ENCODE peak calls at places on chromosomes 12 and 14, in eight cellular contexts. A is neuronal stem cell, Z is IMR-90, S is MM.1S, X is SK-N-SH, U is PC-3, W is GM23248, P is colonic mucosa. M is an unnamed sample.

GRCh38 chr12:22979854-22980253 is 354.9 kb downstream of the ETNK1 start:
- DNase-seq in A (no peak), Z (no peak), S (no peak), X (no peak), U (no peak), W (peak; percentile 13), P (no peak), M (peak; percentile 13)

GRCh38 chr14:31968107-31968810 is 108.8 kb upstream of the ARHGAP5 start:
- DNase-seq in A (no peak), Z (peak; percentile 45), S (no peak), X (no peak), U (no peak), W (peak; percentile 72), P (no peak), M (no peak)

GRCh38 chr12:98503593-98504367 is 11.6 kb upstream of the TMPO start:
- DNase-seq in A (peak; percentile 92), Z (peak; percentile 89), S (peak; percentile 94), X (peak; percentile 81), U (peak; percentile 89), W (peak; percentile 96), P (peak; percentile 97), M (peak; percentile 96)

GRCh38 chr12:131988054-131988796 is 38.5 kb downstream of the EP400 start:
- DNase-seq in A (no peak), Z (no peak), S (no peak), X (no peak), U (no peak), W (no peak), P (no peak), M (peak; percentile 19)

GRCh38 chr14:76917759-76918175 is 91.6 kb downstream of the LRRC74A start:
- DNase-seq in A (no peak), Z (no peak), S (no peak), X (no peak), U (no peak), W (peak; percentile 56), P (no peak), M (no peak)

GRCh38 chr12:4701863-4702262 is 18.3 kb upstream of the GALNT8 start:
- DNase-seq in A (no peak), Z (no peak), S (no peak), X (no peak), U (no peak), W (peak; percentile 1), P (no peak), M (no peak)

GRCh38 chr14:74514471-74514932 is 20.9 kb downstream of the ISCA2 start:
- DNase-seq in A (no peak), Z (peak; percentile 52), S (peak; percentile 39), X (no peak), U (no peak), W (peak; percentile 80), P (no peak), M (no peak)

GRCh38 chr12:104603545-104603973 is 146.8 kb downstream of the CHST11 start:
- DNase-seq in A (no peak), Z (peak; percentile 61), S (no peak), X (no peak), U (peak; percentile 95), W (peak; percentile 59), P (no peak), M (no peak)

GRCh38 chr12:80701388-80701787 is 6.0 kb upstream of the MYF6 start:
- DNase-seq in A (no peak), Z (peak; percentile 1), S (no peak), X (no peak), U (no peak), W (peak; percentile 5), P (no peak), M (no peak)

GRCh38 chr12:100348657-100349454 is 8.0 kb upstream of the SLC17A8 start:
- DNase-seq in A (peak; percentile 15), Z (peak; percentile 38), S (peak; percentile 15), X (peak; percentile 55), U (peak; percentile 66), W (peak; percentile 54), P (no peak), M (peak; percentile 57)

GRCh38 chr12:13945641-13946040 is 35.8 kb downstream of the GRIN2B start:
- DNase-seq in A (no peak), Z (no peak), S (no peak), X (no peak), U (no peak), W (peak; percentile 5), P (no peak), M (no peak)

GRCh38 chr12:130818381-130819247 is 20.4 kb downstream of the STX2 start:
- DNase-seq in A (peak; percentile 65), Z (no peak), S (peak; percentile 69), X (peak; percentile 90), U (peak; percentile 87), W (peak; percentile 62), P (peak; percentile 75), M (peak; percentile 85)

GRCh38 chr14:64698899-64699298 is 5.3 kb upstream of the PLEKHG3 start:
- DNase-seq in A (no peak), Z (no peak), S (peak; percentile 22), X (no peak), U (peak; percentile 72), W (no peak), P (peak; percentile 83), M (no peak)

GRCh38 chr12:54159140-54159539 is 29.6 kb downstream of the SMUG1 start:
- DNase-seq in A (no peak), Z (no peak), S (peak; percentile 68), X (peak; percentile 64), U (no peak), W (peak; percentile 22), P (peak; percentile 27), M (peak; percentile 80)

GRCh38 chr14:105026789-105027563 is 6.1 kb upstream of the CDCA4 start:
- DNase-seq in A (no peak), Z (peak; percentile 60), S (no peak), X (no peak), U (peak; percentile 86), W (peak; percentile 46), P (no peak), M (no peak)

GRCh38 chr12:27424631-27425230 is 21.8 kb upstream of the SMCO2 start:
- DNase-seq in A (no peak), Z (peak; percentile 58), S (peak; percentile 20), X (peak; percentile 19), U (peak; percentile 66), W (peak; percentile 81), P (no peak), M (peak; percentile 41)

GRCh38 chr14:37595809-37596595 is 573 bp downstream of the TTC6 start:
- DNase-seq in A (peak; percentile 46), Z (peak; percentile 34), S (peak; percentile 79), X (no peak), U (peak; percentile 98), W (peak; percentile 53), P (peak; percentile 94), M (peak; percentile 71)

DNA sequence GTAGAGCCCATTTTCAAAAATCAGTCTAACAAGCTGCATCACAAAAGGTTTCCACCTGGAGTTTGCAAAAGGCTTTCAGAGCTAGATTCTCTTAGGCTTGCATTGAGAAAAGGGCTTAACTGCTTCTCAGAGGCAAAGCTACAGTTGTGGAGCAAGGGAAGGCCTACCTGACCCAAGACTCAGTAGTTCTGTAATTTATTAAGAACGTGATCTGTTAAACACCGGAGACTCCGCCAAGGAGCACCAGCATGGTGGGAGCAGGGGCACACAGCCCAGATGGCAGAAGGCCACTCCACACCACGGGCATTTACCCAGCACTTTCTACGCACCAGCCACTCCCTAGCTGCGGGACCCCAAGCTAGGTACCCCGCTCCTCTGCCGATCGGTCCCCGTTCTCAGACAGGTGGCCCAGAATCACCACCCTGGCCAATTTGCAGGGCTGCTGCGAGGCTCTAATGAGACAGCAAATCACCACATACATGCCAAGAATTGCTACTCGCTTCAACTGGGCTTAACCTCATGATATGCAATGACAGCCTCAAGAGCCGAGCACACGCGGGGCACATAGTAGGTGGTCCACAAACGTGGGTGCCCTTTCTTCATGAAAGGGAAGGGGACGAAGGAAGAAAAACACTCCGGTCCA is 1.5 kb downstream of the ITPK1 start:
- DNase-seq in A (peak; percentile 11), Z (no peak), S (no peak), X (no peak), U (peak; percentile 15), W (peak; percentile 32), P (peak; percentile 33), M (peak; percentile 26)
- H3K4me3 ChIP-seq in A (peak overlapping the region; percentile 71), Z (peak overlapping the region; percentile 81), S (peak overlapping the region; percentile 72), X (peak overlapping the region; percentile 83), U (peak overlapping the region; percentile 94), W (peak overlapping the region; percentile 84), P (peak overlapping the region; percentile 93), M (peak overlapping the region; percentile 100)

GRCh38 chr12:40762072-40762471 is 69.8 kb downstream of the CNTN1 start:
- DNase-seq in A (no peak), Z (no peak), S (peak; percentile 88), X (no peak), U (no peak), W (no peak), P (no peak), M (no peak)
- H3K9ac ChIP-seq in A (no peak overlapping the region), Z (no peak overlapping the region), S (peak overlapping the region; percentile 71), X (no peak overlapping the region), U (no peak overlapping the region), W (no peak overlapping the region), P (no peak overlapping the region), M (no peak overlapping the region)

DNA sequence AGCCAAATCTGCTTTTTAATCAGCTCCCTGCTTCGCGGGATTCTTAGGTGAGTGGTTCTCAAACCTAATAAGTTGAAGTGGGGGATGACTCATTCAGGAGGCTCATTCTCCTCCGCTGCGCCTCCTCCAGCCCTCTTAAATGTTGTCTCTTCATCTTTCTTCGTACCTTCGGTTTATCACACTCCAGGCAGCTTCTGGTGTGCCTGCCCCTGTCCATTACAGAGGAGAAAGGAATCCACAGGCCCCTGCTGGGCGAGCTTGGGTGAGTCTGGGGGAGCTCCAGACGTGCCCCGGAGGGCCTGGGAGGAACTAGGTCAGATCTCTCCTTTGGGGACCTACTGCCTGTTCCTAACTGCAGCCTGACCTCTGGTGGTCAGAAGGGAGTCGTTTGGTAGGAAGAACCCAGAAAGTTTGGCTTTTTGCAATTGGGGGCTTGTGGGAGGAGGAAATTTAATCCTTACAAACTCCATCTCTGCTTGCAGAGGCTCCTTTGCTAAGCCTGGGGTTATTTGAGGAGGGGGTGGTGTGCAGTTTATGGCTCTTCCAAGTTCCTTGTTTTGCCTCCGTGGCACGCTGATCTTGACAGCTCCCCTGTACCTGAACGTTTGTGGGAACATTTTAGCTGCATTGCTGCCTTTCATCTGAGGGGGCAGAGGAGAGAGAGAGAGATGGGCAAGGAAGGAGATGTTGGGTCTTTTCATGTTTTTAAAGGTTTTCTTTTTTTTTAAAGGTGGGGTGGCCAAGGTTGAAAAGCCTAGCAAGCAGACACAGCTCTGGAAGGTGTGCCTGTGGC is 84.1 kb upstream of the GNG2 start:
- DNase-seq in A (peak; percentile 51), Z (peak; percentile 68), S (peak; percentile 40), X (peak; percentile 87), U (peak; percentile 82), W (peak; percentile 80), P (peak; percentile 27), M (peak; percentile 83)
- H3K4me3 ChIP-seq in A (no peak overlapping the region), Z (no peak overlapping the region), S (no peak overlapping the region), X (no peak overlapping the region), U (peak overlapping the region; percentile 73), W (peak overlapping the region; percentile 65), P (no peak overlapping the region), M (peak overlapping the region; percentile 29)

DNA sequence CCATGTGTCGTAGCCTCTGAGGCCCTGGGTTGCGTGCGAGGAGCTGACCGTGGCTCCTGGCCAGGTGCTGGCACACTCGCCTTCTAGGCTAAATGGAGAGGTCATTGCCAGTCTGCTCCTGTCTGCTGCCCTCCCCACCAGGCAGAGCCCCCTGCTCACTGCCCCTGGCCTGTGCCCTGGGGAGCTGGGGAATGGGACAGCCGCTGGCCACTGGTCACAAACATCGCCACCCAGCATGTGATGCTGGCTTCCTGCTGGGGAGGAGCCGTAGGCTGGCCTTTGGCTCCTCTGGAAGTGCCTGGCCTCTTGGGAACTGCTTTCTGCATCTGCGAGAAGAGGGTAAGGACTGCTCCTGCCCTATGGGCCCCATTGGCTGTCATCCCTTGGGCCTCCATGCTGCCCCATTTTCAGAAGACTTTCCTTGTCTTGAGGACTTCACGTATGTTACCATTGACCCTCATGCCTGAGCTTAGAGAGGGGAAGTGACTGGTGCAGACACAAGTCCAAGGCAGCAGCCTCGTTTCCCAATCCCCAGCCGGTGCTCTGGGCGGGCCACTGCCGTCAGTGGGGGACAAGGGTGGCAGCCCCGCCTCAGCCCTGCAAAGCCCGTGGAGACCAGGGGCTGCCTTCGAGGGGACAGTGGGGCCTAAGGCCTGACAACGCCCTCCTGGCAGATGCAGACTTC is 2.0 kb upstream of the TNFAIP2 start:
- DNase-seq in A (no peak), Z (no peak), S (no peak), X (no peak), U (no peak), W (peak; percentile 43), P (peak; percentile 46), M (no peak)
- H3K9ac ChIP-seq in A (peak overlapping the region; percentile 63), Z (no peak overlapping the region), S (no peak overlapping the region), X (no peak overlapping the region), U (no peak overlapping the region), W (no peak overlapping the region), P (peak overlapping the region; percentile 38), M (no peak overlapping the region)